ENCODE peak calls at places on chromosomes 6 and 20, in eight cellular contexts. One of them, this sample, is unnamed.
A peak's percentile ranks its signal among the peaks of the same experiment; 100 is the strongest.

GRCh38 chr6:16674666-16675392 is 86.4 kb downstream of the ATXN1 start:
- DNase-seq in fibroblast of mammary gland: peak; percentile 69
- DNase-seq in retinal pigment epithelial cell: peak; percentile 77
- DNase-seq in hepatocyte: no peak
- DNase-seq in fibroblast of the aortic adventitia: peak; percentile 67
- DNase-seq in SK-N-SH: no peak
- DNase-seq in endodermal cell: no peak
- DNase-seq in AG04450: no peak
- DNase-seq in this sample: peak; percentile 73

GRCh38 chr20:63217706-63218105 is 1.8 kb upstream of the YTHDF1 start:
- DNase-seq in fibroblast of mammary gland: no peak
- DNase-seq in retinal pigment epithelial cell: no peak
- DNase-seq in hepatocyte: no peak
- DNase-seq in fibroblast of the aortic adventitia: no peak
- DNase-seq in SK-N-SH: no peak
- DNase-seq in endodermal cell: no peak
- DNase-seq in AG04450: no peak
- DNase-seq in this sample: no peak

GRCh38 chr20:36833275-36834020 is 42.5 kb upstream of the TLDC2 start:
- DNase-seq in fibroblast of mammary gland: peak; percentile 65
- DNase-seq in retinal pigment epithelial cell: no peak
- DNase-seq in hepatocyte: peak; percentile 65
- DNase-seq in fibroblast of the aortic adventitia: peak; percentile 46
- DNase-seq in SK-N-SH: no peak
- DNase-seq in endodermal cell: no peak
- DNase-seq in AG04450: peak; percentile 82
- DNase-seq in this sample: peak; percentile 30

GRCh38 chr6:16511723-16512584 is 249.3 kb downstream of the ATXN1 start:
- DNase-seq in fibroblast of mammary gland: no peak
- DNase-seq in retinal pigment epithelial cell: no peak
- DNase-seq in hepatocyte: no peak
- DNase-seq in fibroblast of the aortic adventitia: no peak
- DNase-seq in SK-N-SH: no peak
- DNase-seq in endodermal cell: no peak
- DNase-seq in AG04450: no peak
- DNase-seq in this sample: no peak

GRCh38 chr20:52313335-52313963 is 121.9 kb upstream of the ZFP64 start:
- DNase-seq in fibroblast of mammary gland: peak; percentile 53
- DNase-seq in retinal pigment epithelial cell: no peak
- DNase-seq in hepatocyte: peak; percentile 68
- DNase-seq in fibroblast of the aortic adventitia: peak; percentile 13
- DNase-seq in SK-N-SH: peak; percentile 52
- DNase-seq in endodermal cell: peak; percentile 70
- DNase-seq in AG04450: no peak
- DNase-seq in this sample: peak; percentile 64

GRCh38 chr6:121522265-121522664 is 86.8 kb downstream of the GJA1 start:
- DNase-seq in fibroblast of mammary gland: peak; percentile 97
- DNase-seq in retinal pigment epithelial cell: peak; percentile 68
- DNase-seq in hepatocyte: peak; percentile 48
- DNase-seq in fibroblast of the aortic adventitia: peak; percentile 95
- DNase-seq in SK-N-SH: no peak
- DNase-seq in endodermal cell: no peak
- DNase-seq in AG04450: peak; percentile 86
- DNase-seq in this sample: peak; percentile 95

GRCh38 chr6:74879234-74879633 is 326.6 kb downstream of the COL12A1 start:
- DNase-seq in fibroblast of mammary gland: peak; percentile 92
- DNase-seq in retinal pigment epithelial cell: peak; percentile 31
- DNase-seq in hepatocyte: no peak
- DNase-seq in fibroblast of the aortic adventitia: peak; percentile 85
- DNase-seq in SK-N-SH: no peak
- DNase-seq in endodermal cell: no peak
- DNase-seq in AG04450: peak; percentile 63
- DNase-seq in this sample: peak; percentile 82

GRCh38 chr6:79158856-79159516 is 75.5 kb downstream of the HMGN3 start:
- DNase-seq in fibroblast of mammary gland: no peak
- DNase-seq in retinal pigment epithelial cell: no peak
- DNase-seq in hepatocyte: peak; percentile 16
- DNase-seq in fibroblast of the aortic adventitia: no peak
- DNase-seq in SK-N-SH: no peak
- DNase-seq in endodermal cell: no peak
- DNase-seq in AG04450: no peak
- DNase-seq in this sample: no peak

GRCh38 chr6:17910178-17910577 is 77.3 kb downstream of the KIF13A start:
- DNase-seq in fibroblast of mammary gland: no peak
- DNase-seq in retinal pigment epithelial cell: no peak
- DNase-seq in hepatocyte: no peak
- DNase-seq in fibroblast of the aortic adventitia: no peak
- DNase-seq in SK-N-SH: no peak
- DNase-seq in endodermal cell: no peak
- DNase-seq in AG04450: no peak
- DNase-seq in this sample: no peak

GRCh38 chr6:17904491-17905120 is 82.8 kb downstream of the KIF13A start:
- DNase-seq in fibroblast of mammary gland: no peak
- DNase-seq in retinal pigment epithelial cell: no peak
- DNase-seq in hepatocyte: no peak
- DNase-seq in fibroblast of the aortic adventitia: no peak
- DNase-seq in SK-N-SH: no peak
- DNase-seq in endodermal cell: no peak
- DNase-seq in AG04450: no peak
- DNase-seq in this sample: peak; percentile 8

GRCh38 chr6:17905611-17906592 is 81.5 kb downstream of the KIF13A start:
- DNase-seq in fibroblast of mammary gland: peak; percentile 86
- DNase-seq in retinal pigment epithelial cell: no peak
- DNase-seq in hepatocyte: no peak
- DNase-seq in fibroblast of the aortic adventitia: peak; percentile 85
- DNase-seq in SK-N-SH: no peak
- DNase-seq in endodermal cell: no peak
- DNase-seq in AG04450: no peak
- DNase-seq in this sample: peak; percentile 79

GRCh38 chr6:17908831-17909230 is 78.6 kb downstream of the KIF13A start:
- DNase-seq in fibroblast of mammary gland: no peak
- DNase-seq in retinal pigment epithelial cell: no peak
- DNase-seq in hepatocyte: no peak
- DNase-seq in fibroblast of the aortic adventitia: no peak
- DNase-seq in SK-N-SH: no peak
- DNase-seq in endodermal cell: no peak
- DNase-seq in AG04450: no peak
- DNase-seq in this sample: peak; percentile 52

GRCh38 chr6:17907467-17908229 is 79.8 kb downstream of the KIF13A start:
- DNase-seq in fibroblast of mammary gland: peak; percentile 100
- DNase-seq in retinal pigment epithelial cell: no peak
- DNase-seq in hepatocyte: peak; percentile 64
- DNase-seq in fibroblast of the aortic adventitia: peak; percentile 99
- DNase-seq in SK-N-SH: no peak
- DNase-seq in endodermal cell: no peak
- DNase-seq in AG04450: peak; percentile 95
- DNase-seq in this sample: peak; percentile 99
- H3K4me3 ChIP-seq in fibroblast of mammary gland: no peak overlapping the region
- H3K4me3 ChIP-seq in retinal pigment epithelial cell: no peak overlapping the region
- H3K4me3 ChIP-seq in hepatocyte: no peak overlapping the region
- H3K4me3 ChIP-seq in fibroblast of the aortic adventitia: no peak overlapping the region
- H3K4me3 ChIP-seq in SK-N-SH: no peak overlapping the region
- H3K4me3 ChIP-seq in endodermal cell: no peak overlapping the region
- H3K4me3 ChIP-seq in AG04450: no peak overlapping the region
- H3K4me3 ChIP-seq in this sample: no peak overlapping the region

GRCh38 chr6:41638801-41639555 is 710 bp downstream of the MDFI start:
- DNase-seq in fibroblast of mammary gland: no peak
- DNase-seq in retinal pigment epithelial cell: no peak
- DNase-seq in hepatocyte: peak; percentile 81
- DNase-seq in fibroblast of the aortic adventitia: no peak
- DNase-seq in SK-N-SH: peak; percentile 54
- DNase-seq in endodermal cell: peak; percentile 85
- DNase-seq in AG04450: no peak
- DNase-seq in this sample: no peak

GRCh38 chr6:41638002-41638800 is at the start of gene MDFI:
- DNase-seq in fibroblast of mammary gland: no peak
- DNase-seq in retinal pigment epithelial cell: no peak
- DNase-seq in hepatocyte: peak; percentile 79
- DNase-seq in fibroblast of the aortic adventitia: no peak
- DNase-seq in SK-N-SH: peak; percentile 87
- DNase-seq in endodermal cell: peak; percentile 88
- DNase-seq in AG04450: no peak
- DNase-seq in this sample: no peak

GRCh38 chr6:41641352-41641925 is 3.2 kb downstream of the MDFI start:
- DNase-seq in fibroblast of mammary gland: no peak
- DNase-seq in retinal pigment epithelial cell: no peak
- DNase-seq in hepatocyte: no peak
- DNase-seq in fibroblast of the aortic adventitia: no peak
- DNase-seq in SK-N-SH: no peak
- DNase-seq in endodermal cell: no peak
- DNase-seq in AG04450: no peak
- DNase-seq in this sample: no peak

GRCh38 chr6:41640436-41640835 is 2.2 kb downstream of the MDFI start:
- DNase-seq in fibroblast of mammary gland: no peak
- DNase-seq in retinal pigment epithelial cell: no peak
- DNase-seq in hepatocyte: no peak
- DNase-seq in fibroblast of the aortic adventitia: no peak
- DNase-seq in SK-N-SH: no peak
- DNase-seq in endodermal cell: peak; percentile 52
- DNase-seq in AG04450: no peak
- DNase-seq in this sample: no peak

DNA sequence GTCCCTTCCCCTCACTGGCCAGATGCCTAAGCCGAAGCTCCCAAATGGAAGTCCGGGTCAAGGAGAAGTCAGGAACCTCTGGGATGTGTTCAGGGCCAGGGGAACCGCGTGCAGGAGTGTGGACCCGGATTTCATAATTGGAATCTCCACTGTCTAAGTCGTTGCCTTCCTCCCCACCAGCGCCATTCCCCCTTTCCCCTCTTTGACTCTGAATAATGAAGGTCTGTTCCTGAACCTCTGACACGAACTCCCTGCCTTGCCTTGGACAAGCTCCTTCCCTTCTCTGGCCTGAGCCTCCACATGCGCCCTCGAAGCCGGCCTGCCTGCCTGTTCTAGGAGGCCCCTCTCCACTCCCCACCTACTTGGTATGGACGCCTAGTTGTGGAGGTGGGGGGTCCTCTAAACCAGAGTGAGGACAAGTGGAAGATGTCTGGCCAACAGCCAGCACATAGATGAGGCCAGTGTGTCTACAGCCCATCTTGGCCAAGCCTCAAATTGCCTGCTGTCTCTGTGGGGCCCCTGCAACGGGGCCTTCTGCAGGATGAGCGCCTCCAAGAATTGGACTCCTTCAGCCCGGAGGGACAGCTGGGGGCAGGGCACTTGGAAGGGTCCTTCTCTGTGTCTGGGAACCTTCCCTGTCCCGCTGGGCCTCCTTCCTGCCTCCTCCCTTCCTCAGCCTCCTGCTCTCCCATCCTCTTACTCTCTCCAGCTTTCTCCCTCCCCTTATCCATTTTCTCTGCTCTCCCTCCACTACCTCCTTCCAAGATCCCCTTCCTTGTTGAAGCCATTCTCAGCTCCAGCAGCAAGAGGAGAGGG is 1.5 kb downstream of the MDFI start:
- DNase-seq in fibroblast of mammary gland: no peak
- DNase-seq in retinal pigment epithelial cell: no peak
- DNase-seq in hepatocyte: peak; percentile 60
- DNase-seq in fibroblast of the aortic adventitia: no peak
- DNase-seq in SK-N-SH: no peak
- DNase-seq in endodermal cell: peak; percentile 69
- DNase-seq in AG04450: no peak
- DNase-seq in this sample: no peak
- H3K4me3 ChIP-seq in fibroblast of mammary gland: no peak overlapping the region
- H3K4me3 ChIP-seq in retinal pigment epithelial cell: peak overlapping the region; percentile 57
- H3K4me3 ChIP-seq in hepatocyte: peak overlapping the region; percentile 89
- H3K4me3 ChIP-seq in fibroblast of the aortic adventitia: no peak overlapping the region
- H3K4me3 ChIP-seq in SK-N-SH: peak overlapping the region; percentile 74
- H3K4me3 ChIP-seq in endodermal cell: peak overlapping the region; percentile 85
- H3K4me3 ChIP-seq in AG04450: no peak overlapping the region
- H3K4me3 ChIP-seq in this sample: no peak overlapping the region

GRCh38 chr6:163122365-163122764 is 292.2 kb upstream of the QKI start:
- DNase-seq in fibroblast of mammary gland: no peak
- DNase-seq in retinal pigment epithelial cell: no peak
- DNase-seq in hepatocyte: no peak
- DNase-seq in fibroblast of the aortic adventitia: no peak
- DNase-seq in SK-N-SH: no peak
- DNase-seq in endodermal cell: no peak
- DNase-seq in AG04450: no peak
- DNase-seq in this sample: no peak

GRCh38 chr6:163118941-163119340 is 295.6 kb upstream of the QKI start:
- DNase-seq in fibroblast of mammary gland: no peak
- DNase-seq in retinal pigment epithelial cell: no peak
- DNase-seq in hepatocyte: no peak
- DNase-seq in fibroblast of the aortic adventitia: no peak
- DNase-seq in SK-N-SH: no peak
- DNase-seq in endodermal cell: no peak
- DNase-seq in AG04450: no peak
- DNase-seq in this sample: no peak

GRCh38 chr6:163123098-163123497 is 291.4 kb upstream of the QKI start:
- DNase-seq in fibroblast of mammary gland: no peak
- DNase-seq in retinal pigment epithelial cell: no peak
- DNase-seq in hepatocyte: no peak
- DNase-seq in fibroblast of the aortic adventitia: no peak
- DNase-seq in SK-N-SH: no peak
- DNase-seq in endodermal cell: peak; percentile 82
- DNase-seq in AG04450: no peak
- DNase-seq in this sample: no peak

DNA sequence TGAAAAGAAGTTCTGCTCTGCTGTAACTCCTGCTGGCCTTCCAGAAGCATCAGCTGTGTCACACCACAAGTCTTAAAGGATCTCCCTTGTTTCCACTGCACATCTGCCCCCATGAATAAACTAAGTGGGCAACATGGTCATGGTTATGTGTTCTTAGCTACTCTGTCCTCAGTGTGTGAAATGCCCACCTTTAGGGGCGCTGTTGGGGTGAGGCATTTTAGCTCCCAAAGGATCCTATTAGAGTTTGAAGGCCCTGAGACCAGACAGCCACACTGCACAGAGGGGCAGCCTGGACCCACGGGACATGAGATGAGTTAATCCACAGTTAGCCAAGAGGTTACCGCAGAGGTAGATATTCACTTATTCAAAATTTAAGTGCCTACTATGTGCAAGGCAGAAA is 294.3 kb upstream of the QKI start:
- DNase-seq in fibroblast of mammary gland: no peak
- DNase-seq in retinal pigment epithelial cell: no peak
- DNase-seq in hepatocyte: no peak
- DNase-seq in fibroblast of the aortic adventitia: no peak
- DNase-seq in SK-N-SH: no peak
- DNase-seq in endodermal cell: peak; percentile 59
- DNase-seq in AG04450: no peak
- DNase-seq in this sample: no peak
- H3K4me3 ChIP-seq in fibroblast of mammary gland: no peak overlapping the region
- H3K4me3 ChIP-seq in retinal pigment epithelial cell: no peak overlapping the region
- H3K4me3 ChIP-seq in hepatocyte: no peak overlapping the region
- H3K4me3 ChIP-seq in fibroblast of the aortic adventitia: no peak overlapping the region
- H3K4me3 ChIP-seq in SK-N-SH: no peak overlapping the region
- H3K4me3 ChIP-seq in endodermal cell: no peak overlapping the region
- H3K4me3 ChIP-seq in AG04450: no peak overlapping the region
- H3K4me3 ChIP-seq in this sample: no peak overlapping the region

DNA sequence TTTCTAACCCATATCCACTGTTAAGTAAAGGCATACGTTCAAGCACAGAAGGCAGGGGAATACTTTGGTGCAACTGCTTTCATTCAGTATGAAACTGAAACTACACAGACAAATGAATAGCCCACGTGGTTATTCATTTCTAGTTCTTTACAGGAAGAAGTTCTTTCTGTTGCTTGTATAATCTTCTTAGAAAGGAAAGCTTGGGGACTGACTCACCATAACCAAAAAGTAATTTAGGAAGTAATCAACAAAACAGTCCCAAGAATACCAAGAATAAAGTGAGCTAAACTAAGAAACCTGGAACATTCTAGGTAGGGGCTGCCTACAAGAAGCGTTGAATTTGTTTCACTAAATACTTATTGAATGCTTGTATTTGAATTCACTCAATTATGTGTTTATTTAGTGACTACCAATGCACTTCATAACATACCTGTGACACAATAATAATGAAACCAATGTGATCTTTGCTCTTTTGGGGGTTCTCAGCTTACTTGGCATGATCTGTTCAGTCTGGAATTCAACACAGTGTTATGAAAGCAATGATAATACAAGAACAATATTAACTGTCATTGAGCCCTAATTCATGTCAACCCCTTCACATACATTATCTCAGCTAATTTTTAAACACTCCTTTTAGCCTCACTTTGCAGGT is 25.1 kb upstream of the KIAA0408 start:
- DNase-seq in fibroblast of mammary gland: peak; percentile 62
- DNase-seq in retinal pigment epithelial cell: no peak
- DNase-seq in hepatocyte: no peak
- DNase-seq in fibroblast of the aortic adventitia: peak; percentile 58
- DNase-seq in SK-N-SH: no peak
- DNase-seq in endodermal cell: no peak
- DNase-seq in AG04450: no peak
- DNase-seq in this sample: peak; percentile 53
- H3K4me3 ChIP-seq in fibroblast of mammary gland: no peak overlapping the region
- H3K4me3 ChIP-seq in retinal pigment epithelial cell: no peak overlapping the region
- H3K4me3 ChIP-seq in hepatocyte: no peak overlapping the region
- H3K4me3 ChIP-seq in fibroblast of the aortic adventitia: peak overlapping the region; percentile 1
- H3K4me3 ChIP-seq in SK-N-SH: no peak overlapping the region
- H3K4me3 ChIP-seq in endodermal cell: no peak overlapping the region
- H3K4me3 ChIP-seq in AG04450: no peak overlapping the region
- H3K4me3 ChIP-seq in this sample: peak overlapping the region; percentile 35

This sample was measured in AG10803.